ENCODE peak calls at places on chromosomes 2 and 18, in seven cellular contexts. F is SK-N-SH, W is pancreas, O is testis, M is K562, D is fibroblast of lung, Q is GM23338. U is an unnamed sample. For H3K4me1, the result is how much of the 10 kb centered on the place peaks cover.

GRCh38 chr2:5203356-5203755 is 488.8 kb upstream of the SOX11 start:
- DNase-seq in D (no peak), F (no peak), Q (peak), O (no peak), M (no peak), W (no peak), U (no peak)

GRCh38 chr2:85753035-85753524 is 711 bp upstream of the ATOH8 start:
- DNase-seq in W (no peak), M (no peak), D (no peak), F (no peak), Q (peak), O (no peak), U (no peak)

GRCh38 chr2:207224814-207225482 is 59.2 kb upstream of the KLF7 start:
- DNase-seq in Q (peak), F (no peak), M (no peak), D (no peak), O (no peak), W (no peak), U (no peak)

GRCh38 chr2:146814971-146815370 is 1029.9 kb upstream of the ACVR2A start:
- DNase-seq in W (no peak), Q (no peak), D (no peak), M (no peak), O (no peak), F (no peak), U (no peak)

GRCh38 chr2:139214806-139215205 is 434.6 kb upstream of the NXPH2 start:
- DNase-seq in Q (no peak), O (no peak), M (no peak), D (no peak), F (no peak), W (no peak), U (no peak)

GRCh38 chr2:238786792-238787490 is 60.9 kb upstream of the TWIST2 start:
- DNase-seq in Q (no peak), W (no peak), D (no peak), F (no peak), O (no peak), M (no peak), U (no peak)

GRCh38 chr2:239943571-239943970 is 81.6 kb downstream of the NDUFA10 start:
- DNase-seq in Q (no peak), D (no peak), O (no peak), F (no peak), M (no peak), W (no peak), U (no peak)

GRCh38 chr2:146873056-146873455 is 971.8 kb upstream of the ACVR2A start:
- DNase-seq in O (no peak), W (no peak), D (no peak), F (no peak), M (no peak), Q (no peak), U (no peak)

GRCh38 chr2:159753797-159754196 is 41.5 kb downstream of the MARCHF7 start:
- DNase-seq in F (no peak), O (no peak), M (no peak), W (no peak), D (no peak), Q (no peak), U (no peak)

GRCh38 chr2:208112969-208113368 is 11.4 kb downstream of the CRYGD start:
- DNase-seq in W (no peak), Q (peak), O (no peak), D (no peak), M (no peak), F (no peak), U (no peak)

GRCh38 chr2:119683717-119684443 is 4.9 kb downstream of the TMEM177 start:
- DNase-seq in D (peak), F (peak), M (peak), W (no peak), Q (no peak), O (peak), U (peak)

GRCh38 chr2:19547321-19547720 is 188.9 kb upstream of the OSR1 start:
- DNase-seq in O (no peak), M (no peak), D (no peak), Q (no peak), W (no peak), F (no peak), U (no peak)

GRCh38 chr18:73240899-73241298 is 373.1 kb upstream of the NETO1 start:
- DNase-seq in Q (peak), F (no peak), W (no peak), M (no peak), D (no peak), O (no peak), U (no peak)

GRCh38 chr2:232039086-232039485 is 77.6 kb downstream of the DIS3L2 start:
- DNase-seq in Q (no peak), D (no peak), M (no peak), F (no peak), W (no peak), O (no peak), U (no peak)

GRCh38 chr2:52881606-52882005 is 886.0 kb upstream of the CHAC2 start:
- DNase-seq in O (no peak), M (no peak), Q (no peak), D (peak), F (no peak), W (no peak), U (no peak)

GRCh38 chr18:35611518-35611917 is 30.0 kb downstream of the GALNT1 start:
- DNase-seq in M (no peak), O (no peak), W (no peak), Q (no peak), D (no peak), F (peak), U (no peak)

GRCh38 chr18:35605686-35606417 is 24.3 kb downstream of the GALNT1 start:
- DNase-seq in O (no peak), F (no peak), D (peak), M (peak), W (no peak), Q (no peak), U (no peak)

GRCh38 chr18:35610724-35611123 is 29.2 kb downstream of the GALNT1 start:
- DNase-seq in O (no peak), D (no peak), F (no peak), M (no peak), Q (no peak), W (no peak), U (no peak)

GRCh38 chr18:35610089-35610488 is 28.5 kb downstream of the GALNT1 start:
- DNase-seq in Q (peak), F (no peak), M (no peak), O (no peak), W (no peak), D (no peak), U (no peak)

DNA sequence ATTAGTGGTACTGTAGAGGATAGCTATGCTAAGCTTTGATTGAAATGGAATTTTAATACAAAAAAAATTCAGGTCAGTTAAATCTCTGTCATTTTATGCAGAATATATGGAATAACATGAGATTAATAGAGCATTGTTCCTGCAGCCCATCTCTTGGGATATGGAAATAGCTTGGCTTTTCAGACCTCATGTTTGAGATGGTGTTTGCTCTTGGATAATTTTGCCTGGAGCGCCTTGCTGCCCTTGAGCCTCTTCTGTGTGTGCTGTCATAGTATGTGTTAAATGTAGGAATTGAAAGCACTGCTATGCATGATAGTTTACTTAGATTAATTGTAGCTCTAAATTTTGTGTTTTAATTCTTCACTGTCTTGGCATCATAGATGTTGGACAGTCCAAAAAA is 27.7 kb downstream of the GALNT1 start:
- DNase-seq in M (no peak), O (no peak), Q (no peak), D (no peak), F (no peak), W (no peak), U (no peak)
- H3K4me1 ChIP-seq in M (under half), O (under half), Q (under half), D (under half), F (under half), W (under half), U (under half)

DNA sequence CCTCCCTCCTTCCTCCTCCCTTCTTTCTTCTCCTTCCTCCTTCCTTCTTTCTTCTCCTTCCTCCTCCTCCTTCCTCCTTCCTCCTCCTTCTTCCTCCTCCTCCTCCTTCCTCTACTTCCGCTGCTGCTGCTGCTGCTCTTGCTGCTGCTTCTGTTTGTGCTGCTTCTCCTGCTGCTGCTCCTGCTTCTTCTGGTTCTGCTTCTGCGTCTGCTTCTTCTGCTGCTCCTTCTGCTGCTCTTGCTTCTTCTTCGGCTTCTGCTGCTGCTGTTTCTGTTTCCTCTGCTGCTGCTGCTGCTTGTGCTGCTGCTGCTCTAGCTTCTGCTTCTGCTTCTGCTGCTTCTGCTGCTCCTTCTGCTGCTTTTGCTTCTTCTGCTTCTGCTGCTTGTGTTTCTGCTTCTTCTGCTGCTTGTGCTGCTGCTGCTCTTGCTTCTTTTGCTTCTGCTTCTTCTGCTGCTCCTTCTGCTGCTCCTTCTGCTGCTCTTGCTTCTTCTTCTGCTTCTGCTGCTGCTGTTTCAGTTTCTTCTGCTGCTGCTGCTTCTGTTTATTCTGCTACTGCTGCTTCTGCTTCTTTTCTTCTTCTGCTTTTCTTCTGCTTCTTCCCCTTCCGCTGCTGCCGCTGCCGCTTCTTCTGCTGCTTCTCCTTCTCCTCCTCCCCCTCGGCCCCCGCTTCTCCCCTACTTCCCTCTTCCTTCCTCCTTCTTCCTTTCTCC is 8.6 kb downstream of the SNRNP27 start:
- DNase-seq in O (no peak), M (no peak), W (no peak), F (no peak), D (no peak), Q (no peak), U (no peak)
- H3K4me1 ChIP-seq in O (under half), M (under half), W (under half), F (under half), D (under half), Q (under half), U (under half)

GRCh38 chr2:178928077-178928476 is 120.9 kb upstream of the TTN start:
- DNase-seq in Q (peak), M (no peak), D (no peak), F (no peak), O (no peak), W (no peak), U (no peak)
- H3K4me1 ChIP-seq in Q (under half), M (under half), D (under half), F (under half), O (under half), W (under half), U (under half)

DNA sequence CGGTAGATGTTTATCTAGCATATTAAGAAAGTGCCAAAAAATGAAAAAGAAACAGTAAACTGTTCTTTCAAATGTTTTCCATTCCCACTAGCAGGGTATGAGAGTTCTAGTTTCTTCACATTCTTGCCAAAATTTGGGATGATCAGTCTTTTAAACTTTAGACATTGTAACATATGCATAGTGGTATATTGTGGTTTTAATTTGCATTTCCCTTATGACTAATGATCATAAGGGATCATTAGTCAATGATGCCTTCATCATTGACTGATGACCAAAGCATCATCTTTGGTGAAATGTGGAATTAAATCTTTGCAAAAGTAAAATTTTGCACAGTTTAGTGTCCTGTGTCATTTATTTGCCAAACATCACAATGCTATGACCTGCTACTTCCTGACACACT is 59.0 kb upstream of the SLC1A4 start:
- DNase-seq in F (no peak), M (no peak), W (no peak), Q (no peak), O (no peak), D (no peak), U (no peak)
- H3K4me1 ChIP-seq in F (under half), M (under half), W (under half), Q (under half), O (under half), D (under half), U (under half)

GRCh38 chr2:234914371-234915154 is 37.3 kb upstream of the SH3BP4 start:
- DNase-seq in D (no peak), Q (no peak), M (no peak), F (no peak), O (no peak), W (no peak), U (no peak)
- H3K4me1 ChIP-seq in D (under half), Q (under half), M (under half), F (under half), O (under half), W (under half), U (under half)

DNA sequence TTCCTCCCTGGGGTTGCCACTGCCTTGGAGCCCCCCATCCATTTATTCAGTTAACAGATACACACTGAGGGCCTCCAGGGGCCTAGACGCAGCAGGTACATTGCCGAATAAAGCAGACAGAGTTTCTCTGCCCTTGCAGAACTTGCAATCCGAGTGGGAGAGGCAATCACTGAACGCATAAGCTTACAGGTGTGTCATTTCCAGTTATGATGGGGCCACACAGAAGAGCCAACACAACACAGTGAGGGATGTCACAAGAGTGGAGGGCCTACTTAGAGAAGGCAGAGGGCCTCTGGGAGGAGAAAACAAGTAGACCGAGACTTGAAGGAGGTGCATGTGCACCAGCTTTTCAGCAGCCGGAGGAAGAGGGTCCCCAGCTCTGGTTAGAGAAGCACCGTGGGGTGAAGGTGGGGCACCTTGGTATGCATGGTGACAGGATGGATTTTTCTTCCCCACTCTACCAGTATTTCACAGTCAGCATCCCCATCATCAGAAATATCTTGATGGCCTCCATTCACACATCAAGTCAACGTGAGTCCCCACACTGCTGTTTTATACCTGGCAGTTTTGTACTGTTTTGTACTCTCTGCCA is 150.9 kb downstream of the SMAD7 start:
- DNase-seq in W (no peak), Q (no peak), O (peak), D (no peak), F (no peak), M (no peak), U (peak)
- H3K4me1 ChIP-seq in W (under half), Q (under half), O (under half), D (under half), F (under half), M (under half), U (under half)

GRCh38 chr2:219454217-219454616 is 19.6 kb downstream of the SPEG start:
- DNase-seq in Q (no peak), F (no peak), D (no peak), W (no peak), O (no peak), M (no peak), U (no peak)
- H3K4me1 ChIP-seq in Q (under half), F (under half), D (under half), W (under half), O (under half), M (under half), U (under half)

U was measured in adrenal gland.